ENCODE peak calls at places on chromosomes 11 and 22, in six cellular contexts. Q, L, H, D, T and X are unnamed samples.

GRCh38 chr11:44564198-44564597 is 1.3 kb upstream of the CD82 start:
- DNase-seq in T (peak; percentile 16), D (peak; percentile 75), H (peak; percentile 83), Q (no peak), L (no peak), X (no peak)

GRCh38 chr11:64056213-64056785 is 20.6 kb downstream of the FLRT1 start:
- DNase-seq in D (no peak), H (no peak), L (no peak), Q (no peak), T (peak; percentile 55), X (no peak)

GRCh38 chr22:25125693-25126357 is 73.8 kb upstream of the CRYBB3 start:
- DNase-seq in D (no peak), Q (no peak), L (no peak), H (no peak), T (no peak), X (no peak)

GRCh38 chr11:14418801-14419417 is 59.9 kb upstream of the RRAS2 start:
- DNase-seq in L (peak; percentile 30), Q (no peak), T (peak; percentile 58), D (no peak), H (peak; percentile 81), X (no peak)

GRCh38 chr11:102564110-102564509 is 33.6 kb upstream of the MMP7 start:
- DNase-seq in T (no peak), H (peak; percentile 74), Q (no peak), L (peak; percentile 59), D (no peak), X (no peak)

GRCh38 chr11:129614256-129614944 is 201.2 kb upstream of the TMEM45B start:
- DNase-seq in L (no peak), H (no peak), Q (no peak), D (no peak), T (no peak), X (no peak)

GRCh38 chr22:50696799-50697561 is 24.4 kb downstream of the SHANK3 start:
- DNase-seq in H (no peak), T (peak; percentile 25), D (peak; percentile 75), Q (no peak), L (no peak), X (no peak)

GRCh38 chr22:35376728-35377472 is 4.0 kb upstream of the HMOX1 start:
- DNase-seq in Q (peak; percentile 94), H (peak; percentile 98), D (peak; percentile 96), T (peak; percentile 66), L (peak; percentile 81), X (peak; percentile 98)

GRCh38 chr11:40328890-40329617 is 1130.4 kb downstream of the LRRC4C start:
- DNase-seq in D (no peak), L (no peak), Q (peak; percentile 98), H (peak; percentile 99), T (no peak), X (peak; percentile 96)

GRCh38 chr11:118870396-118871343 is 13.0 kb upstream of the CXCR5 start:
- DNase-seq in Q (no peak), T (no peak), H (no peak), L (peak; percentile 60), D (peak; percentile 91), X (no peak)

GRCh38 chr22:46078241-46079092 is 71.9 kb upstream of the PPARA start:
- DNase-seq in L (no peak), D (peak; percentile 91), Q (no peak), T (peak; percentile 72), H (peak; percentile 91), X (no peak)

GRCh38 chr11:130071211-130071712 is 1.6 kb downstream of the APLP2 start:
- DNase-seq in T (peak; percentile 10), Q (no peak), H (peak; percentile 42), D (no peak), L (no peak), X (no peak)

GRCh38 chr11:57155400-57155799 is 26.4 kb upstream of the LRRC55 start:
- DNase-seq in H (no peak), Q (no peak), T (no peak), D (no peak), L (no peak), X (no peak)

GRCh38 chr11:44940424-44940823 is 10.3 kb downstream of the TP53I11 start:
- DNase-seq in Q (no peak), H (no peak), T (peak; percentile 36), D (no peak), L (no peak), X (no peak)

GRCh38 chr11:86073948-86074347 is 5.1 kb upstream of the PICALM start:
- DNase-seq in L (no peak), D (no peak), H (no peak), T (no peak), Q (no peak), X (no peak)

GRCh38 chr11:117375960-117376359 is 48.3 kb downstream of the CEP164 start:
- DNase-seq in H (no peak), Q (no peak), D (no peak), T (peak; percentile 80), L (no peak), X (no peak)

GRCh38 chr22:25656724-25657123 is 85.3 kb upstream of the MYO18B start:
- DNase-seq in T (no peak), H (no peak), D (no peak), L (peak; percentile 49), Q (no peak), X (no peak)

GRCh38 chr11:15893080-15893492 is 463.3 kb downstream of the SOX6 start:
- DNase-seq in D (no peak), H (no peak), Q (peak; percentile 27), T (no peak), L (no peak), X (no peak)

GRCh38 chr11:62665630-62666258 is 632 bp downstream of the CSKMT start:
- DNase-seq in Q (no peak), L (peak; percentile 52), H (peak; percentile 41), D (peak; percentile 84), T (peak; percentile 45), X (no peak)

GRCh38 chr22:23237201-23237798 is 57.0 kb downstream of the BCR start:
- DNase-seq in H (no peak), L (no peak), Q (no peak), T (peak; percentile 100), D (peak; percentile 90), X (no peak)

GRCh38 chr11:1405186-1406020 is 15.7 kb downstream of the BRSK2 start:
- DNase-seq in H (no peak), T (no peak), Q (no peak), L (no peak), D (peak; percentile 18), X (no peak)

GRCh38 chr11:64331569-64332371 is 8.2 kb upstream of the CCDC88B start:
- DNase-seq in D (peak; percentile 93), T (peak; percentile 67), Q (peak; percentile 81), L (peak; percentile 79), H (peak; percentile 98), X (no peak)

GRCh38 chr11:100776212-100776896 is 89.3 kb downstream of the ARHGAP42 start:
- DNase-seq in H (peak; percentile 57), D (no peak), L (no peak), T (no peak), Q (no peak), X (no peak)